ENCODE peak calls at places on chromosomes 4 and X, in four cellular contexts. D is GF-D8; O is CD8-positive, alpha-beta T cell; N is HuH-7.5. A is an unnamed sample.

GRCh38 chrX:38939067-38939466 is 137.8 kb downstream of the MID1IP1 start:
- DNase-seq in D (no peak), O (no peak), N (no peak), A (no peak)

GRCh38 chr4:84968936-84969335 is 2.4 kb upstream of the WDFY3 start:
- DNase-seq in D (no peak), O (no peak), N (no peak), A (peak)

GRCh38 chrX:154379569-154379951 is 465 bp downstream of the EMD start:
- DNase-seq in D (no peak), O (no peak), N (no peak), A (no peak)

GRCh38 chr4:122882830-122883229 is 39.6 kb downstream of the NUDT6 start:
- DNase-seq in D (no peak), O (no peak), N (no peak), A (no peak)

GRCh38 chr4:165606465-165607205 is 227.8 kb downstream of the CPE start:
- DNase-seq in D (no peak), O (no peak), N (no peak), A (no peak)

GRCh38 chr4:26484032-26484515 is 6.2 kb downstream of the CCKAR start:
- DNase-seq in D (no peak), O (no peak), N (no peak), A (no peak)

GRCh38 chr4:34850426-34850825 is 1393.9 kb downstream of the ARAP2 start:
- DNase-seq in D (no peak), O (no peak), N (no peak), A (no peak)

GRCh38 chr4:162347492-162348213 is 183.9 kb upstream of the FSTL5 start:
- DNase-seq in D (no peak), O (no peak), N (no peak), A (no peak)

GRCh38 chr4:173505924-173506779 is 23.9 kb downstream of the HAND2 start:
- DNase-seq in D (no peak), O (peak), N (peak), A (no peak)

GRCh38 chrX:154730271-154730883 is 20.5 kb downstream of the GAB3 start:
- DNase-seq in D (no peak), O (no peak), N (no peak), A (no peak)

GRCh38 chr4:73451978-73452747 is 16.1 kb downstream of the AFP start:
- DNase-seq in D (no peak), O (no peak), N (no peak), A (no peak)

GRCh38 chrX:40154229-40154852 is 56.6 kb upstream of the BCOR start:
- DNase-seq in D (no peak), O (no peak), N (no peak), A (no peak)

GRCh38 chr4:125750827-125751466 is 436.2 kb downstream of the FAT4 start:
- DNase-seq in D (no peak), O (no peak), N (peak), A (no peak)

GRCh38 chr4:109846395-109847098 is 1.4 kb upstream of the LRIT3 start:
- DNase-seq in D (no peak), O (no peak), N (no peak), A (no peak)

GRCh38 chrX:38870386-38870895 is 69.2 kb downstream of the MID1IP1 start:
- DNase-seq in D (peak), O (no peak), N (no peak), A (no peak)

GRCh38 chr4:86594559-86595425 is 677 bp downstream of the PTPN13 start:
- DNase-seq in D (peak), O (no peak), N (no peak), A (no peak)

GRCh38 chr4:153154010-153154975 is 50.0 kb upstream of the TRIM2 start:
- DNase-seq in D (no peak), O (no peak), N (no peak), A (peak)

GRCh38 chr4:166460769-166461550 is 587.9 kb downstream of the TLL1 start:
- DNase-seq in D (no peak), O (no peak), N (no peak), A (no peak)

GRCh38 chr4:150181536-150181935 is 103.3 kb downstream of the DCLK2 start:
- DNase-seq in D (no peak), O (no peak), N (no peak), A (no peak)

A was measured in DMS 273 treated with DMSO at 0.1 percent for 48 hours.